ENCODE peak calls at places on chromosomes 5 and 9, in five cellular contexts. A is effector CD4-positive, alpha-beta T cell; F is NK-92 treated with Interleukin-12 subunit alpha and Interleukin-12 subunit beta, amount 100 ng/mL, for 24 hours; J is endothelial cell; D is kidney tubule cell. P is an unnamed sample.

GRCh38 chr5:176542596-176543427 is 5.6 kb upstream of the RNF44 start:
- DNase-seq in A (no peak), F (peak), D (peak), J (peak), P (peak)

GRCh38 chr5:33470544-33470943 is 29.8 kb downstream of the TARS1 start:
- DNase-seq in D (peak), J (no peak), F (no peak), A (no peak), P (peak)

GRCh38 chr5:43274435-43275114 is 38.6 kb downstream of the HMGCS1 start:
- DNase-seq in F (no peak), D (no peak), A (no peak), J (no peak), P (no peak)

GRCh38 chr9:132769895-132770774 is 99.9 kb downstream of the GTF3C4 start:
- DNase-seq in F (no peak), D (peak), A (peak), J (peak), P (no peak)

GRCh38 chr9:133704711-133705181 is 33.4 kb downstream of the SARDH start:
- DNase-seq in D (no peak), J (no peak), F (no peak), A (no peak), P (no peak)

GRCh38 chr5:177446184-177447065 is at the start of gene PRR7:
- DNase-seq in D (peak), F (peak), J (peak), A (peak), P (peak)

GRCh38 chr5:37664551-37664950 is 175.3 kb downstream of the GDNF start:
- DNase-seq in J (no peak), A (no peak), D (no peak), F (no peak), P (no peak)

GRCh38 chr5:40202852-40203440 is 476.8 kb upstream of the PTGER4 start:
- DNase-seq in A (no peak), F (no peak), J (no peak), D (no peak), P (no peak)

GRCh38 chr5:180212363-180213255 is 3.6 kb upstream of the RASGEF1C start:
- DNase-seq in D (no peak), A (no peak), J (no peak), F (no peak), P (no peak)

GRCh38 chr9:31908891-31909480 is 475.5 kb upstream of the ACO1 start:
- DNase-seq in D (no peak), J (no peak), F (no peak), A (no peak), P (no peak)

GRCh38 chr9:20636883-20637440 is 14.7 kb upstream of the MLLT3 start:
- DNase-seq in F (no peak), J (no peak), D (no peak), A (no peak), P (no peak)

GRCh38 chr5:28143519-28143918 is 1105.1 kb upstream of the CDH9 start:
- DNase-seq in F (no peak), J (no peak), D (no peak), A (no peak), P (no peak)

GRCh38 chr5:178208540-178209227 is 4.4 kb downstream of the HNRNPAB start:
- DNase-seq in D (no peak), J (no peak), A (no peak), F (no peak), P (no peak)

GRCh38 chr5:167716376-167716775 is 575.1 kb upstream of the WWC1 start:
- DNase-seq in D (no peak), A (no peak), F (no peak), J (no peak), P (no peak)

GRCh38 chr9:114880276-114880891 is 50.0 kb downstream of the TNFSF8 start:
- DNase-seq in F (no peak), J (no peak), D (no peak), A (no peak), P (no peak)